ENCODE peak calls at places on chromosomes 5 and 9, in eight cellular contexts. G is AG10803, D is left lung, A is testis, Z is A549, L is tibial artery, U is astrocyte of the spinal cord, R is gastrocnemius medialis. J is an unnamed sample.

GRCh38 chr5:135826221-135826525 is 8.3 kb upstream of the SLC25A48 start:
- DNase-seq in G (no peak), D (no peak), A (no peak), Z (no peak), L (no peak), U (no peak), R (no peak), J (no peak)

GRCh38 chr5:150644058-150644457 is 3.6 kb downstream of the SYNPO start:
- DNase-seq in G (no peak), D (no peak), A (no peak), Z (no peak), L (peak; percentile 32), U (no peak), R (no peak), J (no peak)

GRCh38 chr9:129648092-129648763 is 6.3 kb upstream of the ASB6 start:
- DNase-seq in G (peak; percentile 55), D (no peak), A (no peak), Z (no peak), L (peak; percentile 85), U (no peak), R (no peak), J (no peak)

GRCh38 chr5:77015938-77016569 is 14.2 kb upstream of the AGGF1 start:
- DNase-seq in G (peak; percentile 56), D (no peak), A (no peak), Z (no peak), L (no peak), U (peak; percentile 84), R (no peak), J (peak; percentile 86)

GRCh38 chr5:60945760-60946253 is 802 bp downstream of the NDUFAF2 start:
- DNase-seq in G (peak; percentile 56), D (peak; percentile 83), A (peak; percentile 56), Z (peak; percentile 25), L (peak; percentile 69), U (peak; percentile 59), R (peak; percentile 28), J (peak; percentile 61)

GRCh38 chr5:75362474-75362975 is 25.5 kb downstream of the HMGCR start:
- DNase-seq in G (no peak), D (no peak), A (no peak), Z (no peak), L (no peak), U (no peak), R (no peak), J (no peak)

GRCh38 chr5:154793599-154794524 is 38.7 kb downstream of the LARP1 start:
- DNase-seq in G (no peak), D (no peak), A (no peak), Z (no peak), L (peak; percentile 60), U (peak; percentile 19), R (no peak), J (peak; percentile 32)

GRCh38 chr9:88880194-88880593 is 111.1 kb upstream of the S1PR3 start:
- DNase-seq in G (no peak), D (no peak), A (no peak), Z (no peak), L (no peak), U (no peak), R (no peak), J (no peak)

GRCh38 chr5:57895766-57896165 is 413.2 kb upstream of the ACTBL2 start:
- DNase-seq in G (peak; percentile 72), D (no peak), A (no peak), Z (no peak), L (no peak), U (peak; percentile 44), R (no peak), J (peak; percentile 21)

GRCh38 chr9:72480931-72481330 is 40.5 kb upstream of the TMC1 start:
- DNase-seq in G (peak; percentile 37), D (no peak), A (no peak), Z (peak; percentile 45), L (no peak), U (peak; percentile 60), R (no peak), J (peak; percentile 19)

GRCh38 chr5:171592741-171593140 is 173.3 kb downstream of the FGF18 start:
- DNase-seq in G (no peak), D (no peak), A (no peak), Z (no peak), L (no peak), U (no peak), R (no peak), J (no peak)

GRCh38 chr5:86917117-86917579 is 299.4 kb downstream of the COX7C start:
- DNase-seq in G (peak; percentile 37), D (no peak), A (no peak), Z (no peak), L (no peak), U (peak; percentile 52), R (no peak), J (peak; percentile 61)

GRCh38 chr5:176517053-176517661 is 20.0 kb downstream of the RNF44 start:
- DNase-seq in G (no peak), D (no peak), A (no peak), Z (no peak), L (no peak), U (no peak), R (no peak), J (no peak)

GRCh38 chr5:32403760-32404159 is 40.8 kb downstream of the ZFR start:
- DNase-seq in G (no peak), D (no peak), A (no peak), Z (no peak), L (no peak), U (no peak), R (no peak), J (no peak)

GRCh38 chr5:67770431-67771025 is 445.0 kb upstream of the PIK3R1 start:
- DNase-seq in G (peak; percentile 6), D (no peak), A (peak; percentile 32), Z (no peak), L (no peak), U (no peak), R (no peak), J (peak; percentile 40)

GRCh38 chr9:15357050-15357653 is 50.1 kb upstream of the TTC39B start:
- DNase-seq in G (no peak), D (no peak), A (no peak), Z (no peak), L (no peak), U (no peak), R (no peak), J (no peak)

GRCh38 chr5:29252390-29252789 is 1941.1 kb upstream of the CDH6 start:
- DNase-seq in G (no peak), D (no peak), A (no peak), Z (no peak), L (no peak), U (no peak), R (no peak), J (no peak)
- TF ChIP-seq CTCF in G (no peak), D (no peak), A (no peak), Z (no peak), L (no peak), U (no peak), R (no peak), J (no peak)

GRCh38 chr9:122900791-122901190 is 4.4 kb downstream of the RC3H2 start:
- DNase-seq in G (peak; percentile 23), D (no peak), A (no peak), Z (no peak), L (no peak), U (peak; percentile 33), R (no peak), J (peak; percentile 17)

DNA sequence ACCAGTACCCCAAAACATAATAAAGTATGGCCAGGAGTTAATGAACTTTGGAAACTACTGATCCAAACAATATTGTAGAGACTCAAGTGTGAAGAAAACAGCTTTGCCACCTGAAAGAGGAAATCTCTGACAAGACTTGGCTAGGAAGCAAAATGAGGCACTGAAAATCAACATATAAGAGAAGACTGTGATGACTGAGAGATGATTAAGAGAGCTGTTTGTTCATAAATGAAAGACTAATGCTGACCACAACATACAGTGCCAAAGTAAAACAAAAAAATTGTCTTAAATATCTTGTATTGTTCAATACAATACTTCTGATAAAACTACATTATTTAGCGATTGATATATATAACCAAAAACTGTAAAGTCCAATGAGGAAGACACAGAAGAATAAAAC is 7.2 kb downstream of the RC3H2 start:
- DNase-seq in G (peak; percentile 9), D (no peak), A (no peak), Z (no peak), L (no peak), U (no peak), R (no peak), J (no peak)
- H3K4me3 ChIP-seq in G (no peak overlapping the region), D (no peak overlapping the region), A (no peak overlapping the region), Z (no peak overlapping the region), L (no peak overlapping the region), U (no peak overlapping the region), R (no peak overlapping the region), J (no peak overlapping the region)

GRCh38 chr9:115193777-115194176 is 75.8 kb upstream of the TNC start:
- DNase-seq in G (no peak), D (no peak), A (no peak), Z (no peak), L (no peak), U (no peak), R (no peak), J (no peak)
- TF ChIP-seq CTCF in G (no peak), D (no peak), A (no peak), Z (no peak), L (no peak), U (no peak), R (no peak), J (no peak)

GRCh38 chr5:37197340-37198050 is 51.7 kb downstream of the CPLANE1 start:
- DNase-seq in G (no peak), D (no peak), A (no peak), Z (no peak), L (no peak), U (peak; percentile 15), R (no peak), J (peak; percentile 22)
- H3K4me3 ChIP-seq in G (no peak overlapping the region), D (no peak overlapping the region), A (no peak overlapping the region), Z (no peak overlapping the region), L (no peak overlapping the region), U (no peak overlapping the region), R (no peak overlapping the region), J (peak overlapping the region; percentile 11)

J was measured in fibroblast of pulmonary artery.